ENCODE peak calls at places on chromosome 7, in five cellular contexts. Z, D, X, P and A are unnamed samples.

GRCh38 chr7:79504607-79505389 is 51.3 kb upstream of the MAGI2 start:
- DNase-seq in Z (peak), X (peak), P (peak), D (peak), A (no peak)

GRCh38 chr7:149202831-149203231 is 7.5 kb downstream of the ZNF282 start:
- DNase-seq in Z (no peak), D (no peak), P (peak), X (no peak), A (no peak)

GRCh38 chr7:49775065-49775948 is 1.9 kb downstream of the VWC2 start:
- DNase-seq in D (no peak), Z (no peak), X (peak), P (no peak), A (no peak)

GRCh38 chr7:28409716-28410627 is 2.3 kb upstream of the CREB5 start:
- DNase-seq in D (peak), Z (peak), X (peak), P (peak), A (peak)

GRCh38 chr7:137734221-137734620 is 112.6 kb downstream of the DGKI start:
- DNase-seq in Z (no peak), D (peak), X (no peak), P (peak), A (no peak)

GRCh38 chr7:102395958-102396709 is at the start of gene PRKRIP1:
- DNase-seq in Z (peak), D (peak), X (peak), P (peak), A (peak)

GRCh38 chr7:108290344-108291134 is 160.4 kb upstream of the LAMB4 start:
- DNase-seq in P (no peak), D (no peak), Z (no peak), X (no peak), A (no peak)

GRCh38 chr7:5282464-5283316 is at the start of gene SLC29A4:
- DNase-seq in D (no peak), Z (no peak), X (no peak), P (no peak), A (no peak)

GRCh38 chr7:51240868-51241267 is 75.7 kb downstream of the COBL start:
- DNase-seq in Z (no peak), X (no peak), P (no peak), D (no peak), A (peak)

GRCh38 chr7:49522111-49522510 is 251.3 kb upstream of the VWC2 start:
- DNase-seq in Z (no peak), X (no peak), D (peak), P (no peak), A (no peak)

GRCh38 chr7:157255201-157255606 is 81.6 kb upstream of the DNAJB6 start:
- DNase-seq in X (no peak), D (no peak), P (no peak), Z (no peak), A (no peak)

GRCh38 chr7:77482015-77482414 is 55.1 kb upstream of the PTPN12 start:
- DNase-seq in P (no peak), Z (no peak), D (peak), X (no peak), A (no peak)

GRCh38 chr7:151520419-151521229 is 929 bp upstream of the RHEB start:
- DNase-seq in X (peak), P (no peak), Z (no peak), D (no peak), A (peak)

GRCh38 chr7:151518781-151519044 is 982 bp downstream of the RHEB start:
- DNase-seq in P (no peak), D (no peak), Z (no peak), X (no peak), A (no peak)

GRCh38 chr7:151517601-151518104 is 2.0 kb downstream of the RHEB start:
- DNase-seq in X (no peak), P (no peak), Z (no peak), D (no peak), A (no peak)

GRCh38 chr7:151518105-151518780 is 1.5 kb downstream of the RHEB start:
- DNase-seq in X (no peak), P (peak), D (peak), Z (no peak), A (no peak)

GRCh38 chr7:151519765-151520418 is at the start of gene RHEB:
- DNase-seq in D (peak), Z (peak), P (peak), X (peak), A (peak)
- H3K14ac ChIP-seq in D (peak), Z (peak), P (peak), X (peak), A (no peak)

GRCh38 chr7:95433952-95434351 is 876 bp downstream of the PON2 start:
- DNase-seq in X (no peak), P (no peak), D (no peak), Z (no peak), A (no peak)

GRCh38 chr7:95433129-95433528 is 1.7 kb downstream of the PON2 start:
- DNase-seq in D (no peak), P (no peak), X (no peak), Z (no peak), A (no peak)

GRCh38 chr7:95435422-95435780 is 573 bp upstream of the PON2 start:
- DNase-seq in D (no peak), P (no peak), X (no peak), Z (no peak), A (no peak)

GRCh38 chr7:95436407-95436806 is 1.6 kb upstream of the PON2 start:
- DNase-seq in D (no peak), Z (no peak), P (no peak), X (no peak), A (no peak)

GRCh38 chr7:95434501-95435421 is at the start of gene PON2:
- DNase-seq in X (peak), P (peak), Z (peak), D (peak), A (peak)
- H3K14ac ChIP-seq in X (peak), P (peak), Z (no peak), D (peak), A (no peak)

GRCh38 chr7:3697472-3697871 is 396.4 kb downstream of the SDK1 start:
- DNase-seq in D (no peak), X (no peak), P (no peak), Z (no peak), A (no peak)
- H3K14ac ChIP-seq in D (no peak), X (no peak), P (no peak), Z (no peak), A (no peak)

GRCh38 chr7:92834661-92835139 is 1.7 kb downstream of the CDK6 start:
- DNase-seq in D (no peak), P (no peak), Z (peak), X (peak), A (no peak)
- H3K14ac ChIP-seq in D (peak), P (peak), Z (no peak), X (no peak), A (no peak)

GRCh38 chr7:100874577-100875355 is at the start of gene SRRT:
- DNase-seq in D (peak), X (peak), Z (peak), P (peak), A (peak)
- H3K14ac ChIP-seq in D (peak), X (peak), Z (peak), P (peak), A (no peak)

DNA sequence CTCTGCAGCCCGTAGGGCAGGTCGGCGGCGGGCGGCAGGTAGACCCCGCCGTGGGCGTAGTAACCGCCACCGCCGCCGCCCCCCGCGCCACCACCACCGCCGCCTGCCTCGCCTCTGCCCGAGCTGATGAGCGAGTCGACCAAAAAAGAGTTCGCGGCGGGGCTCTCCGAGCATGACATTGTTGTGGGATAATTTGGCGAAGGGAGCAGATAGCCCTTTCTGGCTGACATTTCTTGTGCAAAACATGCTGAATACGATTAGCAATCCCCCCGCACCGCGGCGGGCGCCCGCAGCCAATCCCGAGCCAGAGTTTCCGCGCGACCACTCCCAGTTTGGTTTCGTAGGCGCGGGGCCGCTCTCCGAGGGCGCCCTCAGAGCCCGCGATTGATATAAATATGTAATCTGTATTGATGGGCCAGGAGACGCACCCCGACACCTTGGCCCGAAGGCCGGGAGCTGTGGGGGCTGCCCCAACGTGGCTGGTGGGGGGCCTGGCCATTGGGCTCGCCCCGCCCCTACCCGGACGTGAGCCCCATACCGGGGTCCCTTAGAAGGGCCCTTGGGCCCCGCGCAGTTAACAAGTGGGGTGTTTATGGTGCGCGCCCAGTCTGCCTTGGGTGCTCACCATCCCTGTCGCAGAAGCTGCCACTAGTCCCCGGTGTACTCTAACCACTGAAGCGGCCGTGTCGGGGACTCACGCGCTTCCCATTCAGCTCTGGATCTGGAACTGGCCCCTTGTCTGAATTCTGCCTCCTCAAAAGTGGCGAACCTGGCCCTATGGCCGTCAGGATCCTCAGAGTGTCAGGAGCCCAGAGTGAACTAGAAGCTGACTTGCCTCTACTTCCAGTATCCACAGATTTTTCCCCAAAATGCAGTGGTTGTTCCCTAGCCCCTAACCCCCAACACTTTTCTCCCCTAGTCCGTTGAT is at the start of gene HOXA10:
- DNase-seq in X (peak), P (no peak), D (no peak), Z (no peak), A (peak)
- H3K14ac ChIP-seq in X (no peak), P (no peak), D (no peak), Z (no peak), A (no peak)

GRCh38 chr7:99324559-99324958 is 1.1 kb upstream of the ARPC1A start:
- DNase-seq in D (no peak), X (no peak), Z (no peak), P (no peak), A (no peak)

GRCh38 chr7:99320371-99320770 is 5.3 kb upstream of the ARPC1A start:
- DNase-seq in X (no peak), Z (no peak), P (no peak), D (no peak), A (no peak)

GRCh38 chr7:99325597-99326407 is at the start of gene ARPC1A:
- DNase-seq in D (peak), Z (peak), P (peak), X (peak), A (peak)

GRCh38 chr7:99326408-99326782 is 697 bp downstream of the ARPC1A start:
- DNase-seq in X (no peak), Z (no peak), P (no peak), D (no peak), A (no peak)

DNA sequence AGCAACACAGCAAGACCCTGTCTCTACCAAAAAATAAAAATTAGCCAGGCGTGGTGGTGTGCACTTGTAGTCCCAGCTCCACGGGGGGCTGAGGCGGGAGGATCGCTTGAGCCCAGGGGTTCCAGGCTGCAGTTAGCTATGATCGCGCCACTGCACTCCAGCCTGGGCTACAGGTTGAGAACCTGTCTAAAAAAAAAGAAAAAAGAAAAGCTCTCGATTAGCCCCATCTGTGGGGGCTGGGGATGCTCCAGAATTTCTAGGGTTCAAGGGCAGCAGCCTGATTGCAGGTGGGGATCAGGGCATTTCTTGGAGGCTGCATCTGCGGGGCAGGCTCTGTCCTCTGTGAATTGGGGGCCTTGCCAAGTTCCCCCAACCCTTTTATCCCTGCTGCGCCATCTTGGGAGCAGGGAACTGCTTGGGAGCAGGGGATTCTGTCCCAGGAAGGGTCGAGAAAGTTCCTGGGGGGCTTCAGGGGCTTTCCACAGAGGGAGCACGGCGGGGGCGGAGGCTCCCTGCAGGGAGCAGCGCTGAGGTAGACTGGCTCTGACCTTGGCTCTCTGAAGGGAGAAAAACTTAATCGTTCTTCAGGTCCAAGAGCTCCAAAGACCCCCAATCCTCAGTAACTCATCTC is 617 bp upstream of the ARPC1A start:
- DNase-seq in P (no peak), Z (no peak), X (no peak), D (no peak), A (no peak)
- H3K14ac ChIP-seq in P (peak), Z (peak), X (peak), D (peak), A (no peak)